ENCODE peak calls at places on chromosome 14, in five cellular contexts. One of them, this sample, is unnamed.

GRCh38 chr14:49892301-49892635 is 614 bp upstream of the ARF6 start:
- DNase-seq in brain microvascular endothelial cell: peak
- DNase-seq in AG04449: peak
- DNase-seq in choroid plexus epithelial cell: peak
- DNase-seq in GM10248: peak
- DNase-seq in this sample: no peak

GRCh38 chr14:60102389-60102788 is 10.7 kb downstream of the PCNX4 start:
- DNase-seq in GM10248: no peak
- DNase-seq in brain microvascular endothelial cell: peak
- DNase-seq in AG04449: no peak
- DNase-seq in choroid plexus epithelial cell: peak
- DNase-seq in this sample: no peak

GRCh38 chr14:67683821-67684220 is 9.4 kb upstream of the VTI1B start:
- DNase-seq in GM10248: no peak
- DNase-seq in choroid plexus epithelial cell: no peak
- DNase-seq in AG04449: no peak
- DNase-seq in brain microvascular endothelial cell: no peak
- DNase-seq in this sample: no peak

GRCh38 chr14:99393059-99393655 is 87.5 kb downstream of the SETD3 start:
- DNase-seq in brain microvascular endothelial cell: no peak
- DNase-seq in GM10248: peak
- DNase-seq in AG04449: no peak
- DNase-seq in choroid plexus epithelial cell: peak
- DNase-seq in this sample: no peak

GRCh38 chr14:49249022-49249421 is 337.2 kb downstream of the RPS29 start:
- DNase-seq in choroid plexus epithelial cell: no peak
- DNase-seq in brain microvascular endothelial cell: no peak
- DNase-seq in GM10248: no peak
- DNase-seq in AG04449: no peak
- DNase-seq in this sample: no peak

GRCh38 chr14:68771631-68772030 is 21.2 kb downstream of the ZFP36L1 start:
- DNase-seq in AG04449: no peak
- DNase-seq in choroid plexus epithelial cell: no peak
- DNase-seq in brain microvascular endothelial cell: no peak
- DNase-seq in GM10248: no peak
- DNase-seq in this sample: no peak

GRCh38 chr14:70808023-70808401 is 1.3 kb downstream of the MAP3K9 start:
- DNase-seq in AG04449: no peak
- DNase-seq in brain microvascular endothelial cell: no peak
- DNase-seq in GM10248: peak
- DNase-seq in choroid plexus epithelial cell: peak
- DNase-seq in this sample: no peak

GRCh38 chr14:76067536-76067935 is 82.0 kb downstream of the IFT43 start:
- DNase-seq in brain microvascular endothelial cell: no peak
- DNase-seq in AG04449: peak
- DNase-seq in choroid plexus epithelial cell: no peak
- DNase-seq in GM10248: no peak
- DNase-seq in this sample: no peak

GRCh38 chr14:59332727-59333126 is 132.5 kb downstream of the GPR135 start:
- DNase-seq in brain microvascular endothelial cell: peak
- DNase-seq in AG04449: peak
- DNase-seq in GM10248: no peak
- DNase-seq in choroid plexus epithelial cell: peak
- DNase-seq in this sample: no peak

GRCh38 chr14:79011091-79011919 is 841.1 kb downstream of the NRXN3 start:
- DNase-seq in choroid plexus epithelial cell: peak
- DNase-seq in GM10248: peak
- DNase-seq in brain microvascular endothelial cell: peak
- DNase-seq in AG04449: no peak
- DNase-seq in this sample: no peak

DNA sequence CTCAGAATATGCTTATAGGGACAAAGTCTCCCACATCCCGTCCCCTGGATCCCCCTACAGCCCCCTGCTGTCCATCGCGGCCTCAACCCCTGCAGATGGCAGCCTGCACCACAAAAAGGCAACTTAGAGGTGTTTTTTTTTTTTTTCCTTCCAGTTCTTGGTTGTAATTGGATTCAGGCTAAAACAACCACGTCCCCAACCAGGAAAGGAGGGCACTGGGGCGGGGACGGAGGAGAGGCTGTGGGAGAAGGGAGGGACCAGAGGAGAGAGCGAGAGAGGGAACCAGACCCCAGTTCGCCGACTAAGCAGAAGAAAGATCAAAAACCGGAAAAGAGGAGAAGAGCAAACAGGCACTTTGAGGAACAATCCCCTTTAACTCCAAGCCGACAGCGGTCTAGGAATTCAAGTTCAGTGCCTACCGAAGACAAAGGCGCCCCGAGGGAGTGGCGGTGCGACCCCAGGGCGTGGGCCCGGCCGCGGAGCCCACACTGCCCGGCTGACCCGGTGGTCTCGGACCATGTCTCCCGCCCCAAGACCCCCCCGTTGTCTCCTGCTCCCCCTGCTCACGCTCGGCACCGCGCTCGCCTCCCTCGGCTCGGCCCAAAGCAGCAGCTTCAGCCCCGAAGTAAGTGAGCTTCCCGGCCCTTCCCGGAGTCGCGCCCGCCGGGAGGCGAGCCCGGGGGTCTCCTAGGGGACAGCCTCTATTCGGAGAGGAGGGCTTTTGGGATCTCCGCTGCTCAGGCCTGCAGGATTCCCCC is at the start of gene MMP14:
- DNase-seq in AG04449: no peak
- DNase-seq in brain microvascular endothelial cell: peak
- DNase-seq in choroid plexus epithelial cell: peak
- DNase-seq in GM10248: no peak
- DNase-seq in this sample: no peak
- TF ChIP-seq CTCF in AG04449: peak
- TF ChIP-seq CTCF in brain microvascular endothelial cell: peak
- TF ChIP-seq CTCF in choroid plexus epithelial cell: peak
- TF ChIP-seq CTCF in GM10248: no peak
- TF ChIP-seq CTCF in this sample: peak

GRCh38 chr14:90396342-90397339 is at the start of gene CALM1:
- DNase-seq in brain microvascular endothelial cell: peak
- DNase-seq in GM10248: peak
- DNase-seq in choroid plexus epithelial cell: peak
- DNase-seq in AG04449: no peak
- DNase-seq in this sample: peak
- TF ChIP-seq CTCF in brain microvascular endothelial cell: no peak
- TF ChIP-seq CTCF in GM10248: no peak
- TF ChIP-seq CTCF in choroid plexus epithelial cell: no peak
- TF ChIP-seq CTCF in AG04449: no peak
- TF ChIP-seq CTCF in this sample: peak

GRCh38 chr14:28375295-28375694 is 391.3 kb upstream of the FOXG1 start:
- DNase-seq in choroid plexus epithelial cell: peak
- DNase-seq in GM10248: no peak
- DNase-seq in brain microvascular endothelial cell: peak
- DNase-seq in AG04449: no peak
- DNase-seq in this sample: no peak
- TF ChIP-seq CTCF in choroid plexus epithelial cell: peak
- TF ChIP-seq CTCF in GM10248: no peak
- TF ChIP-seq CTCF in brain microvascular endothelial cell: peak
- TF ChIP-seq CTCF in AG04449: peak
- TF ChIP-seq CTCF in this sample: peak

DNA sequence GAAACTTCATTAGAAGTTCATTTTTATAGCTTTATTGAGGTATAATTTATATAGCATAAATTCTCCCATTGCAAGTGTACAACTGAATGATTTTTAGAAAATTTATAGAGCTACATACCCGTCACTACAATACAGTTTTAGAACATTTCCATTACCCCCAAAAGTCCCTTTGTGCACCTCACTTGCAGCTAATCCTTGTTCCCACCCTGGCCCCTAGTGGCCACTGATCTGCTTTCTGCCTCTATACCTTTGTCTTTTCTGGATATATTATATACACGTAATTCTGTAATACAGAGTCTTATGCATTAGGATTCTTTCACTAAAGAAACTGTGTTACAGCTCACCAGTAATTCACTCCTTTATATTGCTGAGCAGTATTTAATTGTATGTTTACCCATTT is 145.1 kb upstream of the DIO2 start:
- DNase-seq in choroid plexus epithelial cell: peak
- DNase-seq in GM10248: no peak
- DNase-seq in AG04449: no peak
- DNase-seq in brain microvascular endothelial cell: peak
- DNase-seq in this sample: no peak
- TF ChIP-seq CTCF in choroid plexus epithelial cell: peak
- TF ChIP-seq CTCF in GM10248: no peak
- TF ChIP-seq CTCF in AG04449: peak
- TF ChIP-seq CTCF in brain microvascular endothelial cell: peak
- TF ChIP-seq CTCF in this sample: peak

GRCh38 chr14:105486974-105487448 is 325 bp downstream of the CRIP1 start:
- DNase-seq in brain microvascular endothelial cell: no peak
- DNase-seq in AG04449: no peak
- DNase-seq in choroid plexus epithelial cell: no peak
- DNase-seq in GM10248: peak
- DNase-seq in this sample: no peak

GRCh38 chr14:105486333-105486973 is at the start of gene CRIP1:
- DNase-seq in AG04449: no peak
- DNase-seq in brain microvascular endothelial cell: no peak
- DNase-seq in choroid plexus epithelial cell: no peak
- DNase-seq in GM10248: no peak
- DNase-seq in this sample: no peak

GRCh38 chr14:105484069-105484996 is 2.4 kb upstream of the CRIP1 start:
- DNase-seq in GM10248: no peak
- DNase-seq in AG04449: no peak
- DNase-seq in choroid plexus epithelial cell: no peak
- DNase-seq in brain microvascular endothelial cell: no peak
- DNase-seq in this sample: no peak

GRCh38 chr14:105484997-105485393 is 1.7 kb upstream of the CRIP1 start:
- DNase-seq in GM10248: no peak
- DNase-seq in AG04449: no peak
- DNase-seq in choroid plexus epithelial cell: no peak
- DNase-seq in brain microvascular endothelial cell: no peak
- DNase-seq in this sample: no peak

GRCh38 chr14:105485720-105486332 is 860 bp upstream of the CRIP1 start:
- DNase-seq in GM10248: peak
- DNase-seq in AG04449: no peak
- DNase-seq in brain microvascular endothelial cell: no peak
- DNase-seq in choroid plexus epithelial cell: no peak
- DNase-seq in this sample: no peak
- TF ChIP-seq CTCF in GM10248: peak
- TF ChIP-seq CTCF in AG04449: peak
- TF ChIP-seq CTCF in brain microvascular endothelial cell: peak
- TF ChIP-seq CTCF in choroid plexus epithelial cell: peak
- TF ChIP-seq CTCF in this sample: peak

DNA sequence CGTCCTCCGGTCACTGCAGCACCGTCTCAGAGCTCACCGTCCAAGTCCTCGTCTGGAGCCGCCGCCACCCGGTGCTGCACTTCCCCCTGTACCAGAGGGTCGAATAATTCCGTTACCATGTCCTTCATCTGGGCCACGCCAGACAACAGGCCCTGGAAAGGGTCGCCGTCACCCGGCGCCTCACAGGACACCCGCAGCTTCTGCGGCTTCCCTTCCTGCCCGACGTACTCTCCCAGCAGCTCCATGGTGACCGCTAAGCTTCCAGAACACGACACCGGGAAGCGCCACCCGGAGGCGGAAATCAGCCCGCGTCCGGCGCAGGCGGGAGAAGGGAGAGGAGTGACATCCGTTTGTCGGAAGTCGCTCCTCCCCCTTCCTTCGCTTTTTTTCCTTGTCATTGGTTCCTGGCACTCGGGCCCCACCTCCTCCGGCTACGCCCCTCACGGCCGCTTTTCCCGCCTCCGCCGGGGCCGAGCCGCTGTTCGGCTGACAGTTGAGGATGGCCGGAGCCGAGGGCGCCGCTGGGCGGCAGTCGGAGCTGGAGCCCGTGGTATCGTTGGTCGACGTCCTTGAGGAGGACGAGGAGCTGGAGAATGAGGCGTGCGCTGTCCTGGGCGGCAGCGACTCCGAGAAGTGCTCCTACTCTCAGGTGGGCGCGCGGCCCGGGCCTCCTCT is at the start of the genes GON7 and UBR7:
- DNase-seq in choroid plexus epithelial cell: peak
- DNase-seq in GM10248: peak
- DNase-seq in brain microvascular endothelial cell: peak
- DNase-seq in AG04449: peak
- DNase-seq in this sample: peak
- TF ChIP-seq CTCF in choroid plexus epithelial cell: peak
- TF ChIP-seq CTCF in GM10248: peak
- TF ChIP-seq CTCF in brain microvascular endothelial cell: peak
- TF ChIP-seq CTCF in AG04449: peak
- TF ChIP-seq CTCF in this sample: no peak